ENCODE peak calls at places on chromosome 22, in nine cellular contexts. D is uterus; G is Panc1; O is glutamatergic neuron; K is fibroblast of lung; A is psoas muscle; T is AG04449; P is CD8-positive, alpha-beta T cell; C is IMR-90. U is an unnamed sample.

GRCh38 chr22:35367331-35367886 is 13.5 kb upstream of the HMOX1 start:
- DNase-seq in A (no peak), P (no peak), K (peak), O (no peak), G (no peak), C (no peak), D (no peak), T (no peak), U (no peak)

GRCh38 chr22:37907036-37907954 is 1.2 kb downstream of the MICALL1 start:
- DNase-seq in A (no peak), D (no peak), C (peak), O (no peak), K (no peak), T (no peak), P (no peak), G (no peak), U (peak)

GRCh38 chr22:47736166-47737034 is 974.0 kb downstream of the TBC1D22A start:
- DNase-seq in K (no peak), A (no peak), T (no peak), P (no peak), C (no peak), O (no peak), G (no peak), D (no peak), U (no peak)

GRCh38 chr22:24418786-24419479 is 8.5 kb upstream of the ADORA2A start:
- DNase-seq in K (no peak), A (no peak), T (no peak), C (no peak), P (no peak), O (peak), D (no peak), G (no peak), U (no peak)

GRCh38 chr22:30763815-30764686 is 69.4 kb downstream of the OSBP2 start:
- DNase-seq in O (peak), K (peak), T (peak), P (no peak), A (no peak), D (no peak), G (no peak), C (peak), U (peak)

GRCh38 chr22:28021998-28022660 is 103.1 kb upstream of the PITPNB start:
- DNase-seq in D (peak), A (no peak), G (no peak), K (no peak), T (no peak), O (peak), C (no peak), P (no peak), U (no peak)

GRCh38 chr22:38413085-38414008 is 41.7 kb downstream of the KCNJ4 start:
- DNase-seq in P (no peak), O (peak), G (no peak), C (no peak), T (no peak), A (peak), K (no peak), D (peak), U (no peak)

GRCh38 chr22:42623301-42623751 is 8.6 kb upstream of the POLDIP3 start:
- DNase-seq in G (no peak), K (no peak), O (no peak), D (no peak), A (peak), T (no peak), P (no peak), C (no peak), U (no peak)

GRCh38 chr22:30309981-30310672 is 16.6 kb downstream of the TBC1D10A start:
- DNase-seq in T (no peak), C (peak), O (no peak), A (no peak), G (no peak), D (no peak), P (no peak), K (peak), U (peak)

GRCh38 chr22:47406180-47406723 is 643.8 kb downstream of the TBC1D22A start:
- DNase-seq in A (no peak), D (no peak), C (no peak), K (no peak), O (no peak), P (no peak), T (no peak), G (no peak), U (no peak)

GRCh38 chr22:24483966-24484545 is 11.1 kb upstream of the UPB1 start:
- DNase-seq in T (no peak), G (no peak), A (no peak), D (no peak), P (no peak), C (peak), K (no peak), O (no peak), U (no peak)

GRCh38 chr22:25494774-25495173 is 69.7 kb upstream of the GRK3 start:
- DNase-seq in T (no peak), G (no peak), A (no peak), P (no peak), O (no peak), D (no peak), K (no peak), C (no peak), U (no peak)

GRCh38 chr22:39254789-39255298 is 10.1 kb upstream of the PDGFB start:
- DNase-seq in G (no peak), C (peak), T (peak), P (no peak), D (no peak), O (no peak), K (no peak), A (peak), U (peak)

GRCh38 chr22:40603088-40603605 is 33.4 kb downstream of the MRTFA start:
- DNase-seq in D (no peak), C (peak), P (no peak), O (no peak), T (no peak), A (no peak), G (no peak), K (peak), U (peak)

GRCh38 chr22:46754826-46755225 is 7.6 kb upstream of the TBC1D22A start:
- DNase-seq in A (no peak), K (no peak), D (no peak), O (no peak), T (no peak), P (no peak), G (no peak), C (no peak), U (no peak)

GRCh38 chr22:38657248-38657909 is 941 bp downstream of the CBY1 start:
- DNase-seq in K (peak), P (no peak), D (no peak), G (no peak), C (no peak), O (peak), A (no peak), T (no peak), U (peak)

GRCh38 chr22:40258463-40259046 is 80.8 kb downstream of the TNRC6B start:
- DNase-seq in C (peak), A (no peak), K (peak), D (no peak), T (no peak), G (no peak), P (no peak), O (no peak), U (peak)

GRCh38 chr22:43860831-43861230 is 1.5 kb downstream of the SULT4A1 start:
- DNase-seq in O (peak), A (peak), T (no peak), C (no peak), K (no peak), D (no peak), G (no peak), P (no peak), U (no peak)

GRCh38 chr22:39514373-39514973 is 5.9 kb upstream of the ATF4 start:
- DNase-seq in O (peak), G (no peak), K (no peak), D (peak), A (no peak), C (peak), T (no peak), P (no peak), U (no peak)

GRCh38 chr22:39895682-39896081 is 2.1 kb upstream of the ENTHD1 start:
- DNase-seq in D (no peak), K (no peak), G (no peak), O (no peak), T (no peak), A (no peak), C (no peak), P (no peak), U (no peak)

GRCh38 chr22:37401401-37401859 is 25.8 kb downstream of the ELFN2 start:
- DNase-seq in P (no peak), K (peak), A (no peak), O (peak), D (peak), G (no peak), C (peak), T (no peak), U (peak)

GRCh38 chr22:26722159-26722558 is 64.8 kb downstream of the MIAT start:
- DNase-seq in G (no peak), A (no peak), C (peak), K (no peak), P (no peak), O (no peak), T (no peak), D (no peak), U (no peak)

GRCh38 chr22:26367402-26368245 is 61.4 kb upstream of the ASPHD2 start:
- DNase-seq in C (peak), A (no peak), G (no peak), K (peak), O (peak), P (peak), D (no peak), T (no peak), U (peak)

GRCh38 chr22:27881404-27881803 is 37.7 kb downstream of the PITPNB start:
- DNase-seq in D (peak), P (no peak), C (peak), G (no peak), T (no peak), O (no peak), A (no peak), K (peak), U (peak)

GRCh38 chr22:19179472-19180048 is 1.0 kb upstream of the SLC25A1 start:
- DNase-seq in G (peak), A (peak), T (no peak), O (peak), C (peak), D (peak), P (no peak), K (peak), U (peak)

GRCh38 chr22:45318558-45319318 is 9.0 kb downstream of the FAM118A start:
- DNase-seq in T (no peak), A (no peak), P (peak), O (no peak), G (no peak), C (peak), K (peak), D (no peak), U (peak)

GRCh38 chr22:44305888-44306287 is 6.9 kb downstream of the SHISAL1 start:
- DNase-seq in C (no peak), D (peak), T (no peak), O (no peak), A (no peak), P (no peak), G (no peak), K (no peak), U (peak)

GRCh38 chr22:46525681-46526483 is 11.5 kb downstream of the CELSR1 start:
- DNase-seq in G (no peak), O (no peak), P (no peak), C (no peak), T (no peak), A (no peak), K (no peak), D (no peak), U (no peak)

GRCh38 chr22:27985323-27986275 is 66.5 kb upstream of the PITPNB start:
- DNase-seq in C (no peak), P (no peak), T (no peak), O (no peak), K (no peak), G (no peak), A (no peak), D (no peak), U (no peak)

GRCh38 chr22:46580940-46581579 is 39.1 kb upstream of the GRAMD4 start:
- DNase-seq in P (no peak), G (no peak), C (no peak), K (no peak), O (no peak), T (no peak), D (no peak), A (peak), U (no peak)

GRCh38 chr22:25930710-25931353 is 188.8 kb downstream of the MYO18B start:
- DNase-seq in O (no peak), A (no peak), T (no peak), P (no peak), D (no peak), G (no peak), C (no peak), K (no peak), U (no peak)

DNA sequence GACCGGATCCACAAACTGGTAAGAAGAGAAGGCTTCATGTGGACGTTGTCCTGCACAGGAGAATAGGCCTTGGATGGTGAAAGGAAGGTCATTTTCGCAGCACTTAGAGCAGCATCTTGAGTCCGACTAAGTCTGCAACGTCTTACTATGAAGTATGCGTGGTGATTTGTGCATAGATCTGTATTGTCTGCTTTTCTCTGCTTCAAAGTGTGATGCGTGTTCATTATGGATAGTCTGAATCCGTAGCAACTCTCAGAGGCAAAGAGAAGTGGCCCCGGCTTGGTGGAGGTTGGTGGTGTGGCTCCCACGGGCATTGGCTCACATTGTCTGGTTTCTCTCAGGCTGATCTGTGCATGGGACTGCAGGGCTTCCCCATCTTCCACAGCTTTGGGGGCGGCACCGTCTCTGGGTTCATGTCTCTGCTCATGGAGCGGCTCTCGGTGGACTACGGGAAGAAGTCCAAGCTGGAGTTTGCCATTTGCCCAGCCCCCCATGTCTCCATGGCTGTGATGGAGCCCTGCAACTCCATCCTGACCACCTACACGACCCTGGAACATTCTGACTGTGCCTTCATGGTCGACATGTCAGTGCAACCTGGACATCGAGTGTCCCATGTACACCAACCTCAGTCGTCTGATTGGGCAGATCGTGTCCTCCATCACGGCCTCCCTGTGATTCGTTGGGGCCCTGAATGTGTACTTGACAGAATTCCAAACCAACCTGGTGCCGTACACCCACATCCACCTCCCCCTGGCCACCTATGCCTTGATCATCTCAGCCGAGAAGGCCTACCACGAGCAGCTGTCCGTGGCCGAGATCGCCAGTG is 21.5 kb downstream of the LRRC74B start:
- DNase-seq in G (no peak), C (no peak), P (no peak), A (no peak), T (no peak), K (no peak), D (no peak), O (no peak), U (no peak)
- TF ChIP-seq CTCF in G (no peak), C (no peak), P (no peak), A (no peak), T (no peak), K (no peak), D (no peak), O (no peak), U (no peak)

DNA sequence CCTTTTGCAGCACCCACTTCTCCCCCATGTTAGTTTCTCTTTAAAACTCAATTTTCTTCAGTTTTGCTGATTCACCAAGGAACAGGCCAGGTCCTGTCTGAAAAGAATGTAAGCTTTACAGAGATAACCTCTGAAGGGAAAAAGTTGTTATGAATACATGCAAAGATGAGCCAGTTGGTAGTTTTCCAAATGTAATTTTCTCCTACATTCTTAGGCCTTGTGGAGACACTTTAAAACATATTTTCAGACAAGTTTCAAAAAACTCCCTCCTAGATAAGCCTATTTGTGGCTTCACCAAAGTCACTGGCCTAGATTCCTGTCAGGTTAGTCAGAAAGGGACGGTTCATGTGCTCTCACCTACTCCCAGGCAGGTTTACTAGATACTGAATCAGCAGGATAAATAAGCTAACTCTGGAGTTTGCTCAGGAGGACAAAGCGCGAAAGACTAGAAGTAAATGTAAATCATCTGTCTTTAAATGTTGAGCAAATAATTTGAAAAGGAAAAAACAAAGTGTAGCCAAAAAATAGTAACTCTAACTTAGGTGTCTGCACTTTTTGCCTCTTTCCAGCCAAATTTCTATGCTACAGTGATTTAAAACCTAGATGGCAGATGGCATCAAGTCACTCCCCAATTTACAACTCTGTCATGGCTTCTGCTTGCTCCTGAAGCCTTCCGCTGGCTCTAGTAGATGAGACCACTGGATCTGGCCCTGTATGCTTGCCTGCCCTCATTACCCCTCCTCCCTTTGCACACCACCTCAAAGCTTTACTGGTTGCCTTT is 4.9 kb upstream of the ATP6V1E1 start:
- DNase-seq in G (peak), O (no peak), K (peak), T (peak), C (peak), P (no peak), A (no peak), D (no peak), U (peak)
- TF ChIP-seq CTCF in G (no peak), O (no peak), K (no peak), T (no peak), C (no peak), P (no peak), A (no peak), D (no peak), U (no peak)

GRCh38 chr22:17741866-17742527 is 32.3 kb downstream of the BID start:
- DNase-seq in O (no peak), D (no peak), A (no peak), G (no peak), C (no peak), T (no peak), K (no peak), P (no peak), U (no peak)
- TF ChIP-seq CTCF in O (no peak), D (no peak), A (no peak), G (no peak), C (no peak), T (no peak), K (no peak), P (no peak), U (no peak)

GRCh38 chr22:23222875-23223565 is 42.7 kb downstream of the BCR start:
- DNase-seq in O (no peak), C (no peak), T (no peak), D (no peak), K (no peak), A (no peak), G (no peak), P (no peak), U (no peak)

GRCh38 chr22:23219787-23220484 is 39.6 kb downstream of the BCR start:
- DNase-seq in G (no peak), C (peak), P (no peak), T (no peak), D (no peak), K (peak), O (peak), A (no peak), U (peak)

GRCh38 chr22:23222033-23222840 is 41.9 kb downstream of the BCR start:
- DNase-seq in K (no peak), P (no peak), D (no peak), G (no peak), O (no peak), A (no peak), T (no peak), C (no peak), U (no peak)

GRCh38 chr22:23220485-23221350 is 40.4 kb downstream of the BCR start:
- DNase-seq in K (peak), T (no peak), O (no peak), D (no peak), A (no peak), P (no peak), C (peak), G (no peak), U (peak)

GRCh38 chr22:23221351-23221804 is 41.1 kb downstream of the BCR start:
- DNase-seq in K (no peak), T (no peak), G (no peak), C (no peak), P (no peak), A (no peak), O (no peak), D (no peak), U (no peak)
- TF ChIP-seq CTCF in K (no peak), T (no peak), G (no peak), C (no peak), P (no peak), A (no peak), O (no peak), D (no peak), U (no peak)

GRCh38 chr22:50628543-50629134 is 687 bp upstream of the ARSA start:
- DNase-seq in A (no peak), K (no peak), C (no peak), G (no peak), P (no peak), D (no peak), O (no peak), T (no peak), U (no peak)

GRCh38 chr22:50626856-50627451 is 998 bp downstream of the ARSA start:
- DNase-seq in C (no peak), O (no peak), G (no peak), T (no peak), A (peak), K (no peak), P (no peak), D (no peak), U (no peak)

GRCh38 chr22:50626314-50626855 is 1.6 kb downstream of the ARSA start:
- DNase-seq in D (no peak), C (no peak), K (no peak), P (no peak), O (no peak), T (no peak), G (no peak), A (no peak), U (no peak)

GRCh38 chr22:50627914-50628542 is at the start of gene ARSA:
- DNase-seq in C (peak), G (no peak), D (peak), P (peak), T (peak), K (peak), O (peak), A (peak), U (peak)

GRCh38 chr22:50627452-50627913 is 469 bp downstream of the ARSA start:
- DNase-seq in T (no peak), C (no peak), D (no peak), A (no peak), G (no peak), O (peak), K (no peak), P (no peak), U (no peak)
- TF ChIP-seq CTCF in T (no peak), C (no peak), D (no peak), A (no peak), G (no peak), O (no peak), K (no peak), P (no peak), U (no peak)

U was measured in fibroblast of villous mesenchyme.